ENCODE peak calls at places on chromosomes 12 and 14, in five cellular contexts. C is HepG2, B is K562, X is GM23338, W is GM12878. Z is an unnamed sample. For H4K20me1, the result is how much of the 10 kb centered on the place peaks cover.

GRCh38 chr12:79006306-79006705 is 141.7 kb downstream of the SYT1 start:
- DNase-seq in C (no peak), B (no peak), X (no peak), W (no peak), Z (peak)

GRCh38 chr14:65301862-65302539 is 110.5 kb upstream of the FUT8 start:
- DNase-seq in C (peak), B (peak), X (no peak), W (peak), Z (no peak)

GRCh38 chr12:563250-563781 is 99.9 kb downstream of the NINJ2 start:
- DNase-seq in C (no peak), B (no peak), X (no peak), W (no peak), Z (no peak)

GRCh38 chr12:79617696-79618095 is 73.1 kb downstream of the PAWR start:
- DNase-seq in C (no peak), B (no peak), X (peak), W (no peak), Z (no peak)

GRCh38 chr12:27766587-27766986 is 13.4 kb upstream of the KLHL42 start:
- DNase-seq in C (no peak), B (no peak), X (no peak), W (no peak), Z (no peak)

GRCh38 chr14:100188392-100189030 is 29.1 kb upstream of the DEGS2 start:
- DNase-seq in C (peak), B (no peak), X (no peak), W (no peak), Z (no peak)

GRCh38 chr14:102545461-102546265 is 36.1 kb upstream of the ANKRD9 start:
- DNase-seq in C (peak), B (no peak), X (peak), W (no peak), Z (no peak)

GRCh38 chr12:84508943-84509342 is 403.7 kb downstream of the SLC6A15 start:
- DNase-seq in C (no peak), B (no peak), X (no peak), W (no peak), Z (no peak)

GRCh38 chr12:88895634-88896033 is 315.4 kb upstream of the KITLG start:
- DNase-seq in C (no peak), B (no peak), X (no peak), W (no peak), Z (no peak)

GRCh38 chr14:99026471-99026870 is 245.5 kb downstream of the BCL11B start:
- DNase-seq in C (no peak), B (no peak), X (no peak), W (no peak), Z (peak)

GRCh38 chr14:21642683-21643082 is 7.9 kb upstream of the OR10G2 start:
- DNase-seq in C (no peak), B (no peak), X (peak), W (no peak), Z (no peak)

GRCh38 chr14:68695326-68695768 is 97.5 kb downstream of the ZFP36L1 start:
- DNase-seq in C (peak), B (no peak), X (no peak), W (peak), Z (peak)

GRCh38 chr14:93528884-93529558 is 98.3 kb downstream of the UNC79 start:
- DNase-seq in C (no peak), B (no peak), X (no peak), W (no peak), Z (no peak)

GRCh38 chr12:65200007-65200665 is 30.8 kb downstream of the LEMD3 start:
- DNase-seq in C (no peak), B (peak), X (no peak), W (no peak), Z (no peak)

GRCh38 chr14:26206640-26207039 is 391.2 kb downstream of the NOVA1 start:
- DNase-seq in C (no peak), B (no peak), X (no peak), W (no peak), Z (no peak)

GRCh38 chr12:54759751-54760150 is 94.6 kb upstream of the MUCL1 start:
- DNase-seq in C (peak), B (peak), X (peak), W (peak), Z (peak)

DNA sequence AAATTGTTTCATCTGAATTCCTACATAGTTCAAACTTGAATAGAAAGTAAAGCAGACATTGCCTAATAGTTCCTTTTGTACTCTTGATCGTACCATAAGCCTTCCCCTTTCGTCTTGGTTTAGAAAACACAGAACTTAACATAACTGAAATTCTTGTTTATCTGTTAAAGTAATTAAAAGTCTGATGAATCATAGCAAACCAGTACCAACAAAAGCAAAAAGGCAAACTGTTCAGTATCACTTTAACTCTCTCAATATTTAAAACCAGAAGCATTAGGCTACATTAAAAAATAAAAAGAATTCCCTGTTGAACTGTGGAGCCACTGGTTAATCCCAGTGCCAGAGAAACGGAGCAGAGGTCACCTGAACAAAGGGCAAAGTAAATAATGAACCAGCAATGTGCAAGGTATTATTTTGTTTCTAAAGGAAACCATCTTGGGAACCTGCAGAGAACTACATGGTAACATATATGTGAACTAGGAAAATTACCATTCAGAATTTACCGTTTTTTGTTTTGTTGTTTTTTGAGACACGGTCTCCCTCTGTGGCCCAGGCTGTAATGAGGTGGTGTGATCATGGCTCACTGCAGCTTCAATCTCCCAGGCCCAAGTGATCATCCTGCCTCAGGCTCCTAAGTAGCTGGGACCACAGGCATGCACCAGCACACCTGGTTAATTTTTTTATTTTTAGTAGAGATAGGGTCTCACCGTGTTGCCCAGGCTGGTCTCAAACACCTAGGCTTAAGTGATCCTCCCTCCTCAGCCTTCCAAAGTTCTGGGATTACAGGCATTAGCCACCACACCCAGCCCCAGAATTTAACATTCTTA is 17.1 kb upstream of the HIGD1C start:
- DNase-seq in C (peak), B (no peak), X (no peak), W (no peak), Z (no peak)
- TF ChIP-seq REST in C (no peak), B (no peak), X (no peak), W (no peak), Z (no peak)

DNA sequence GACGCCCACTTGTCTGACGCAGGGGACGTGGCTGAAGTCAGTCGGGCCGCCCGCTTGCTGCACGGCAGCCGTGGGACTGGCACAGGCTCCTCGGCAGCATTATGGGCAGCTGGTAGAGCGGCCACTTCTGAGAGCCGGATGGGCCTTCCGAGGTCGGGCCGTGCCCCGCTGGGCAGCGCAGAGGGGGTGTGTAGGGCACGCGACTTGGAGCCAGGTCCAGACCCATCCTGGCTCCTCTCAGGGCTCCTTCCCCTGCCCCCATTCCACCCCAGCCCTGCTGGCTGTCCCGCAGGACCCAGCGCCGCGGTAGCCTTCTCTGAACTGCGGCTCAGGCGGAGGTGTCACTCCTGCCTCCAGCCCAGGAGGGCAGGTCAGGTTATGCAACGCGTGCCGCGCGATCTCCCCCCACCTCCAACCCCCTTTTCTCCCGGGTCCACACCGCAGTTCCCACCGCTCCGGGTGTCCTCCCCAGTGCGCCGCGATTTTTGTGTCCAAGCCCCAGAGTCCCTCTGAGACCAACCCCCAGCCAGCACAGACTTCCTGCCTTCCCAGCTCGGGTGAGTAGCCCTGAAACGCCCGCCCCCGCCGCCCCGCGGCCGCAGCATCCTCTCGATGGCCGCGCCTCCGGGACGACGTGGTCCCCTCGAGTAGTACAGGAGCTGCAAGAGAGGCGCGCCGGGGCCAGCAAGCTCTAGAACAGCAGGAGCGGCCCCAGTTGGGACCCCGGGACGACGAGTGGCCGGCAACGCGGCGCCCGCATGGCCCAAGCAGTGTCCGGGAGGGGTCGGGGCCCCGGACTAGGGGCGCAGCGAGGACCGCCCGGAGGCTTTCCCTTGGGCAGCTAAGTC is 41.1 kb upstream of the CAPRIN2 start:
- DNase-seq in C (peak), B (peak), X (peak), W (no peak), Z (peak)
- TF ChIP-seq EZH2 in C (no peak), B (no peak), X (no peak), W (no peak), Z (no peak)

GRCh38 chr14:39615352-39615751 is 183.1 kb upstream of the FBXO33 start:
- DNase-seq in C (no peak), B (no peak), X (no peak), W (no peak), Z (no peak)

GRCh38 chr14:39621678-39622077 is 189.4 kb upstream of the FBXO33 start:
- DNase-seq in C (no peak), B (no peak), X (no peak), W (no peak), Z (no peak)

GRCh38 chr14:39621223-39621622 is 189.0 kb upstream of the FBXO33 start:
- DNase-seq in C (no peak), B (no peak), X (no peak), W (no peak), Z (no peak)

GRCh38 chr14:39614292-39614923 is 182.2 kb upstream of the FBXO33 start:
- DNase-seq in C (peak), B (no peak), X (no peak), W (no peak), Z (no peak)

DNA sequence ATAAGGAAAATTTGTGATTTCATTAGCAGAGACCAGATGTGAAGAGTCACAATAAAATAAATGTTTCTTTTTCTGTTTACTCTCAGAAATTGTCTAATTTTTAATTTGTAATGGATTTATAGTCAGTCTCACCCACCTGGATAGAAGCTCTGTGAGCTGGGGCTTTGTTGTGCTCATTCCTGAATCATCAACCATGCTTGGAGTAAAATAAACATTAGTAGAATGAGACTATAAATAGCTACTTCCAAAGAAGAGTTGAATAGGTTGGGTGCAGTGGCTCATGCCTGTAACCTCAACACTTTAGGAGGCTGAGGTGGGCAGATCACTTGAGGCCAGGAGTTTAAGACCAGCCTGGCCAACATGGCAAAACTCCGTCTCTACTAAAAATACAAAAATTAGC is 185.3 kb upstream of the FBXO33 start:
- DNase-seq in C (no peak), B (no peak), X (no peak), W (no peak), Z (no peak)
- H4K20me1 ChIP-seq in C (under half), B (under half), X (under half), W (under half), Z (under half)

GRCh38 chr14:38944691-38945090 is 158.3 kb downstream of the SEC23A start:
- DNase-seq in C (no peak), B (no peak), X (no peak), W (no peak), Z (no peak)
- TF ChIP-seq REST in C (no peak), B (no peak), X (no peak), W (no peak), Z (no peak)

DNA sequence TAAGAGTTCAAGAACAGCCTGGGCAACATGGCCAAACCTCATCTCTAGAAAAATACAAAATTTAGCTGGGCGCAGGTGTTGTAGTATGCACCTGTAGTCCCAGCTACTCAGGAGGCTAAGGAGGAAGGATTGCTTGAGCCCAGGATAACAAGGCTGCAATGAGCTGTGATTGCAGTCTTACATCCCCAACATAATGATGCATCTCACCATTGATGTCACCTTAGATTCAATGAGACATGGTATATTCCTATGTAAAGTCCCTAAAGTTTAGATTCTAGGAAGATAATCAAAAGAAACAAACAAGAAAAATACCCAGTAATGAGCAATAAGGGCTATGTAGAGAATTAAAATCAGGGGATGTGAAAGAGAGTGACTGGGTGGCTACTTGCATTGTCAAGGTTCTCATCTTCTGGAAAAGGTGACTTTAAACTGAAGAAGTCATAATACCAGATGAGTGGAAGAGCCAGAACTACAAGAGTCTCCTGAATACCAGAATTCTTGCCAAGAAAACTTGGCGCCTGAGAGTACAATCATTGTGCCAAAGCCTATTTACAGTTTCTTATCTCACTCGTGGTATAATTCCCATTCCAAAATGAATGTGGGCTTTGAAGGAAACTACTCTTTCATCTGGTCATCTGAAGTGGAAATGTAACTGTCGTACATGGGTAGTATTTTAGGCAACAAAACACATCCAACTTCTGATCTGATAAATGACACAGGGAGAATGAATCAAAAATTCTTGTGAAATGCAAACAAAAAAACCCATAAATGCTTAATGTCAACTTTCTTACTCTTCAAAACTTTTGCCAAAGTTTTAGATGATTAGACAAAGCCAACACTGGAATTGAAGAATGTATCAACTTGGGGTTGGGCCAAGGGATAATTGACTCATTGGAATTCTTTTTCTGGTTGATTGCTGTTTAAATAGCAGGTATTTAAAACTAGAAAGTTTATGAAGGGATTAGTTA is 81.1 kb upstream of the ST8SIA1 start:
- DNase-seq in C (no peak), B (no peak), X (no peak), W (no peak), Z (no peak)
- TF ChIP-seq EZH2 in C (no peak), B (no peak), X (no peak), W (no peak), Z (no peak)

DNA sequence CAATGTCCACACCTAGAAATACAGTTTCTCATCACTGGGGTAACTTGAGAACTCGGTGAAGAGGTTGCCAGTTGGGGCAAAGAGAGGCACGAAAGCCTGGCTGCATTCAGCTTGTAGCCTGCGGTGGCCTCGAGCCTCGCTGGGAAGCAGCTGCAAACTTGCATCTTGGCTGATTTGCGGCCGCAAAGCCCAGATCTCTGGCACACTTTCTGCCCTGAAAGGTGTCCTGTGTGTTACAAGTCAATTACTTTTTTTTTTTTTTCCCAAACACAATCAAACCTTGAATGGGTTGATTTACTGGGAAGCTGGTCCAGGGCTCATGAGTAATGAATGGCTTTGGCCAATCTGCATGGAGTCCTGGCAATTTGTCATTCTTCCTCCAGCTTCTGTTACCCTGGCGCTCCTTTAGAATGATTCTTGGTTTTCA is 6.5 kb downstream of the BCL7A start:
- DNase-seq in C (no peak), B (no peak), X (no peak), W (no peak), Z (no peak)
- H4K20me1 ChIP-seq in C (under half), B (under half), X (under half), W (under half), Z (under half)

GRCh38 chr12:12488823-12489528 is 73.7 kb downstream of the DUSP16 start:
- DNase-seq in C (peak), B (no peak), X (no peak), W (no peak), Z (no peak)

GRCh38 chr12:12491634-12492033 is 71.0 kb downstream of the DUSP16 start:
- DNase-seq in C (no peak), B (no peak), X (no peak), W (no peak), Z (no peak)

GRCh38 chr12:12495536-12495935 is 67.1 kb downstream of the DUSP16 start:
- DNase-seq in C (no peak), B (no peak), X (no peak), W (no peak), Z (no peak)

GRCh38 chr12:12488296-12488695 is 74.4 kb downstream of the DUSP16 start:
- DNase-seq in C (no peak), B (no peak), X (no peak), W (no peak), Z (no peak)

GRCh38 chr12:12492547-12492946 is 70.1 kb downstream of the DUSP16 start:
- DNase-seq in C (no peak), B (peak), X (no peak), W (no peak), Z (no peak)
- TF ChIP-seq REST in C (no peak), B (no peak), X (no peak), W (no peak), Z (no peak)

GRCh38 chr12:108577458-108577857 is 15.1 kb downstream of the ISCU start:
- DNase-seq in C (no peak), B (no peak), X (no peak), W (no peak), Z (no peak)

GRCh38 chr12:108575199-108575912 is 13.0 kb downstream of the ISCU start:
- DNase-seq in C (no peak), B (no peak), X (no peak), W (no peak), Z (no peak)

GRCh38 chr12:108578264-108578663 is 15.9 kb downstream of the ISCU start:
- DNase-seq in C (no peak), B (no peak), X (no peak), W (no peak), Z (no peak)

GRCh38 chr12:108578813-108579212 is 16.4 kb downstream of the ISCU start:
- DNase-seq in C (no peak), B (no peak), X (no peak), W (no peak), Z (no peak)

GRCh38 chr12:108576660-108577234 is 14.4 kb downstream of the ISCU start:
- DNase-seq in C (no peak), B (no peak), X (no peak), W (no peak), Z (no peak)
- TF ChIP-seq EZH2 in C (no peak), B (no peak), X (no peak), W (no peak), Z (no peak)

DNA sequence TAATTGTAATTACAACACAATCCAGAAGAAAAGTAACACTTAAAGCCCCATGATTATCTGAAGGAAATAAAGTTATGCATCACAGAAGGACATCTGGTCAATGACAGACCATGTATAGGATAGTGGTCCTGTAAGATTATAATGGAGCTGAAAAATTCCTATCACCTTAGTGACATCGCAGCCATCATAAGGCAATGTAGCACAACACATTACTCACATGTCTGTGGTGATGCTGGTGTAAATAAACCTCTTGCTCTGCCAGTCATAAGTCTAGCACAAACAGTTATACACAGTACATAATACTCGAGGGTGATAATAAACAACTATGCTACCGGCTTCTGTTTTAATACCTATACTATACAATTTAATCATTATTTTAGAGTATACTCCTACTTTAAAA is 11.2 kb downstream of the ATG2B start:
- DNase-seq in C (no peak), B (no peak), X (no peak), W (no peak), Z (no peak)
- H4K20me1 ChIP-seq in C (under half), B (under half), X (under half), W (under half), Z (under half)